ENCODE peak calls at places on chromosomes 11 and 22, in six cellular contexts. One of them, this sample, is unnamed.
A peak's percentile ranks its signal among the peaks of the same experiment; 100 is the strongest.

GRCh38 chr11:126864934-126865333 is 135.6 kb downstream of the KIRREL3 start:
- DNase-seq in lower lobe of right lung: no peak
- DNase-seq in astrocyte of the spinal cord: no peak
- DNase-seq in tibial nerve: no peak
- DNase-seq in ovary: no peak
- DNase-seq in IMR-90: no peak
- DNase-seq in this sample: no peak

GRCh38 chr11:60890696-60891095 is 15.7 kb downstream of the PRPF19 start:
- DNase-seq in lower lobe of right lung: no peak
- DNase-seq in astrocyte of the spinal cord: no peak
- DNase-seq in tibial nerve: no peak
- DNase-seq in ovary: no peak
- DNase-seq in IMR-90: no peak
- DNase-seq in this sample: no peak

GRCh38 chr11:117597083-117597482 is 199.9 kb downstream of the DSCAML1 start:
- DNase-seq in lower lobe of right lung: no peak
- DNase-seq in astrocyte of the spinal cord: peak; percentile 38
- DNase-seq in tibial nerve: no peak
- DNase-seq in ovary: no peak
- DNase-seq in IMR-90: peak; percentile 32
- DNase-seq in this sample: peak; percentile 51

GRCh38 chr22:35230839-35231584 is 26.3 kb upstream of the HMGXB4 start:
- DNase-seq in lower lobe of right lung: no peak
- DNase-seq in astrocyte of the spinal cord: no peak
- DNase-seq in tibial nerve: no peak
- DNase-seq in ovary: no peak
- DNase-seq in IMR-90: no peak
- DNase-seq in this sample: no peak

GRCh38 chr22:39527481-39527961 is 5.0 kb downstream of the RPS19BP1 start:
- DNase-seq in lower lobe of right lung: peak; percentile 50
- DNase-seq in astrocyte of the spinal cord: no peak
- DNase-seq in tibial nerve: no peak
- DNase-seq in ovary: peak; percentile 25
- DNase-seq in IMR-90: peak; percentile 27
- DNase-seq in this sample: no peak

GRCh38 chr22:41966607-41967240 is 2.5 kb upstream of the SEPTIN3 start:
- DNase-seq in lower lobe of right lung: no peak
- DNase-seq in astrocyte of the spinal cord: peak; percentile 85
- DNase-seq in tibial nerve: no peak
- DNase-seq in ovary: no peak
- DNase-seq in IMR-90: peak; percentile 88
- DNase-seq in this sample: peak; percentile 88

GRCh38 chr11:42976636-42977217 is 335.1 kb upstream of the API5 start:
- DNase-seq in lower lobe of right lung: no peak
- DNase-seq in astrocyte of the spinal cord: no peak
- DNase-seq in tibial nerve: no peak
- DNase-seq in ovary: no peak
- DNase-seq in IMR-90: no peak
- DNase-seq in this sample: no peak

GRCh38 chr22:35480143-35480542 is 60.5 kb upstream of the RASD2 start:
- DNase-seq in lower lobe of right lung: no peak
- DNase-seq in astrocyte of the spinal cord: peak; percentile 63
- DNase-seq in tibial nerve: no peak
- DNase-seq in ovary: peak; percentile 41
- DNase-seq in IMR-90: peak; percentile 16
- DNase-seq in this sample: no peak

GRCh38 chr11:77547863-77548551 is 41.7 kb upstream of the AQP11 start:
- DNase-seq in lower lobe of right lung: no peak
- DNase-seq in astrocyte of the spinal cord: peak; percentile 75
- DNase-seq in tibial nerve: no peak
- DNase-seq in ovary: no peak
- DNase-seq in IMR-90: peak; percentile 79
- DNase-seq in this sample: peak; percentile 44

GRCh38 chr11:7077101-7077500 is 11.7 kb upstream of the RBMXL2 start:
- DNase-seq in lower lobe of right lung: no peak
- DNase-seq in astrocyte of the spinal cord: no peak
- DNase-seq in tibial nerve: no peak
- DNase-seq in ovary: no peak
- DNase-seq in IMR-90: no peak
- DNase-seq in this sample: no peak

GRCh38 chr22:40224702-40225101 is 47.0 kb downstream of the TNRC6B start:
- DNase-seq in lower lobe of right lung: no peak
- DNase-seq in astrocyte of the spinal cord: no peak
- DNase-seq in tibial nerve: no peak
- DNase-seq in ovary: no peak
- DNase-seq in IMR-90: peak; percentile 6
- DNase-seq in this sample: no peak

GRCh38 chr11:117841582-117842031 is 17.1 kb upstream of the FXYD2 start:
- DNase-seq in lower lobe of right lung: peak; percentile 32
- DNase-seq in astrocyte of the spinal cord: no peak
- DNase-seq in tibial nerve: no peak
- DNase-seq in ovary: no peak
- DNase-seq in IMR-90: no peak
- DNase-seq in this sample: no peak

DNA sequence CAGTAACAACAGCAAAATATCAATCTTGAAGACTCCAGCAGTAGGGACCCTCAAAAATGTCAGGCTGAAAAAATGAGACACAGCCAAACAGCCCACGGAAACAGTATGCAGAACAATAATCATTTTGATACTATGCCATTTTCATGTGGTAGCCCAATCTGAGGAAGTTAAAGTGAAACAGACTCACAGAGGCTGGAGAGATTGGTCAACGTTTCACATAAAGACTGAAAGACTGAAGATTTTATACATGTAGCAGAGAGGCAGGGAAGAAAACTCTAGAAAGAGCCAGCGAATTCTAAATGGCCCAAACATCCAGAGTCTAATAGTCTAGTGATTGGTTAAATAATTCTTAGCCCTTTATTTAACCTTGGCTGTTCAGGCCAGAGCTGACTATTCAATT is 49.4 kb downstream of the MAML2 start:
- DNase-seq in lower lobe of right lung: no peak
- DNase-seq in astrocyte of the spinal cord: peak; percentile 29
- DNase-seq in tibial nerve: no peak
- DNase-seq in ovary: no peak
- DNase-seq in IMR-90: no peak
- DNase-seq in this sample: no peak
- H3K4me3 ChIP-seq in lower lobe of right lung: no peak overlapping the region
- H3K4me3 ChIP-seq in astrocyte of the spinal cord: no peak overlapping the region
- H3K4me3 ChIP-seq in tibial nerve: no peak overlapping the region
- H3K4me3 ChIP-seq in ovary: no peak overlapping the region
- H3K4me3 ChIP-seq in IMR-90: no peak overlapping the region
- H3K4me3 ChIP-seq in this sample: no peak overlapping the region

GRCh38 chr22:38056969-38057841 is at the start of gene PICK1:
- DNase-seq in lower lobe of right lung: peak; percentile 91
- DNase-seq in astrocyte of the spinal cord: peak; percentile 89
- DNase-seq in tibial nerve: peak; percentile 77
- DNase-seq in ovary: peak; percentile 91
- DNase-seq in IMR-90: peak; percentile 91
- DNase-seq in this sample: peak; percentile 80
- TF ChIP-seq CTCF in lower lobe of right lung: no peak
- TF ChIP-seq CTCF in astrocyte of the spinal cord: no peak
- TF ChIP-seq CTCF in tibial nerve: no peak
- TF ChIP-seq CTCF in ovary: peak; percentile 34
- TF ChIP-seq CTCF in IMR-90: no peak
- TF ChIP-seq CTCF in this sample: no peak

DNA sequence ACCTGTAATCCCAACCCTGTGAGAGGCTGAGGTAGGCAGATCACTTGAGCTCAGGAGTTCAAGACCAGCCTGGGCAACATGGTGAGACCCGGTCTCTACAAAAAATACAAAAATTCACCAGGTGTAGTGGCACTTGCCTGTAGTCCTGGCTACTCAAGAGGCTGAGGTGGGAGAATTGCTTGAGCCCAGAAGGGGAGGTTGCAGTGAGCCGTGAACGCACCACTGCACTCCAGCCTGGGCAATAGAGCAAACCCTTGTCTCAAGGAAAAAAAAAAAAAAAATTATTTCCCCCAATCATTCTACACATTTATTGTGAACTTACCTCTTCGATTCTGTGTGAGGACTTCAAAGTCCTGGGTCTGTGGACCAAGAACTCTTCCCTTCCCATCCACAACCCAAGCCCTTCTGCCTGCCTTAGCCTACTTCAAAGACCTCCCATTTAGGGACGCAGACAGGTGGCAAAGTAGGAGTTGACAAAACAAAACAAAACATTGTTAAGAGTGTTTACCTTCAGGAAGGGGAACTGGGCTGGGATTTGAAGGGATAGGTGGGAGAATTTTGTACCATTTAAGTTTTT is 3.8 kb upstream of the WEE1 start:
- DNase-seq in lower lobe of right lung: no peak
- DNase-seq in astrocyte of the spinal cord: no peak
- DNase-seq in tibial nerve: no peak
- DNase-seq in ovary: no peak
- DNase-seq in IMR-90: no peak
- DNase-seq in this sample: no peak
- H3K4me3 ChIP-seq in lower lobe of right lung: no peak overlapping the region
- H3K4me3 ChIP-seq in astrocyte of the spinal cord: no peak overlapping the region
- H3K4me3 ChIP-seq in tibial nerve: no peak overlapping the region
- H3K4me3 ChIP-seq in ovary: no peak overlapping the region
- H3K4me3 ChIP-seq in IMR-90: no peak overlapping the region
- H3K4me3 ChIP-seq in this sample: no peak overlapping the region

DNA sequence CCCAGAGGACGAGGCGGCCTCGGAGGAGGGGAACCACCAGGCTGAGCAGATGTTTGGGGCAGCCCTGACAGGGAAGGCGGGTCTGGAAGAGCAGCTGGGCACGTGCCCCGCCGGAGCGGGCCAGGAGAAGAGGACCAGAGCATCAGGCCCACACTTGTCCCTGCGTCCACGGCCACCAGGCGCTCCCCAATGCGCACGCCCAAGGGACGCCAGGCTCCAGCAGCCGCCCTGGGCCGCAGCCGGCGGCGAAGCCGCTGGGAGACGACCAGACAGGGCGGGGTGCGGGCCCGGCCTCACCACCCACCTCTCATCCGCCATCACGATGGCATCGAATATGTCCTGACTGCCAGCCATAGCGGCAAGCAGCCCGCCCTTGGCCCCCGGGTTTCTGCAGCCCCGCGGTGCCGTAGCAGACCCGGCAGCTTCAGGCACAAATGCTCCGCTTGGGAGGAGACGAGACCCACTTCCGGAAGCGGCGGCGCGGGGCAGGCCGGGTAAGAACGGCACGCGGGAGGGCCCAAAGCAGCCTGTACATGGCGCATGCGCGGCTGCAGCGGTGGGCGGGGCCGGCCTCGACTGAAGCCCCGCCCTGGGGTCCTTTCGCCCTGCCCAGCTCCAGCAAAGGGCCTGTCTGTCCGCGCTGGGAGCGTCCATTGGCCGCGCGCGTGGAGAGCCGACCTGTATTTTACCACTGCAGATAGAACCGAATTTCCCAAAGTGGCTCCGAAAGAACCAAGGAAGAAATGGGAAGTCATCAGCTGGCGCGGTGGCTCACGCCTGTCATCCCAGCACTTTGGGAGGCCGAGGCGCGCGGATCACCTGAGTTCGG is at the start of gene LTO1:
- DNase-seq in lower lobe of right lung: peak; percentile 98
- DNase-seq in astrocyte of the spinal cord: peak; percentile 97
- DNase-seq in tibial nerve: peak; percentile 92
- DNase-seq in ovary: peak; percentile 98
- DNase-seq in IMR-90: peak; percentile 94
- DNase-seq in this sample: peak; percentile 95
- TF ChIP-seq CTCF in lower lobe of right lung: no peak
- TF ChIP-seq CTCF in astrocyte of the spinal cord: no peak
- TF ChIP-seq CTCF in tibial nerve: no peak
- TF ChIP-seq CTCF in ovary: no peak
- TF ChIP-seq CTCF in IMR-90: no peak
- TF ChIP-seq CTCF in this sample: no peak

GRCh38 chr11:96154802-96155520 is 188.0 kb downstream of the MAML2 start:
- DNase-seq in lower lobe of right lung: no peak
- DNase-seq in astrocyte of the spinal cord: peak; percentile 76
- DNase-seq in tibial nerve: no peak
- DNase-seq in ovary: no peak
- DNase-seq in IMR-90: peak; percentile 80
- DNase-seq in this sample: peak; percentile 50

GRCh38 chr11:96158126-96158525 is 184.9 kb downstream of the MAML2 start:
- DNase-seq in lower lobe of right lung: no peak
- DNase-seq in astrocyte of the spinal cord: no peak
- DNase-seq in tibial nerve: no peak
- DNase-seq in ovary: no peak
- DNase-seq in IMR-90: no peak
- DNase-seq in this sample: no peak

GRCh38 chr11:96157517-96157873 is 185.5 kb downstream of the MAML2 start:
- DNase-seq in lower lobe of right lung: no peak
- DNase-seq in astrocyte of the spinal cord: no peak
- DNase-seq in tibial nerve: no peak
- DNase-seq in ovary: no peak
- DNase-seq in IMR-90: no peak
- DNase-seq in this sample: no peak

GRCh38 chr11:96155627-96156378 is 187.2 kb downstream of the MAML2 start:
- DNase-seq in lower lobe of right lung: peak; percentile 61
- DNase-seq in astrocyte of the spinal cord: peak; percentile 98
- DNase-seq in tibial nerve: peak; percentile 57
- DNase-seq in ovary: peak; percentile 81
- DNase-seq in IMR-90: peak; percentile 97
- DNase-seq in this sample: peak; percentile 95

GRCh38 chr11:96156379-96156722 is 186.6 kb downstream of the MAML2 start:
- DNase-seq in lower lobe of right lung: no peak
- DNase-seq in astrocyte of the spinal cord: no peak
- DNase-seq in tibial nerve: no peak
- DNase-seq in ovary: no peak
- DNase-seq in IMR-90: no peak
- DNase-seq in this sample: no peak
- H3K4me3 ChIP-seq in lower lobe of right lung: no peak overlapping the region
- H3K4me3 ChIP-seq in astrocyte of the spinal cord: no peak overlapping the region
- H3K4me3 ChIP-seq in tibial nerve: peak overlapping the region; percentile 2
- H3K4me3 ChIP-seq in ovary: peak overlapping the region; percentile 10
- H3K4me3 ChIP-seq in IMR-90: peak overlapping the region; percentile 8
- H3K4me3 ChIP-seq in this sample: peak overlapping the region; percentile 7

GRCh38 chr11:74225565-74225964 is 54.5 kb downstream of the PPME1 start:
- DNase-seq in lower lobe of right lung: no peak
- DNase-seq in astrocyte of the spinal cord: no peak
- DNase-seq in tibial nerve: no peak
- DNase-seq in ovary: no peak
- DNase-seq in IMR-90: no peak
- DNase-seq in this sample: no peak

GRCh38 chr11:74232316-74232950 is 61.3 kb downstream of the PPME1 start:
- DNase-seq in lower lobe of right lung: no peak
- DNase-seq in astrocyte of the spinal cord: no peak
- DNase-seq in tibial nerve: no peak
- DNase-seq in ovary: no peak
- DNase-seq in IMR-90: no peak
- DNase-seq in this sample: no peak

GRCh38 chr11:74221816-74222215 is 50.7 kb downstream of the PPME1 start:
- DNase-seq in lower lobe of right lung: no peak
- DNase-seq in astrocyte of the spinal cord: no peak
- DNase-seq in tibial nerve: no peak
- DNase-seq in ovary: no peak
- DNase-seq in IMR-90: peak; percentile 12
- DNase-seq in this sample: no peak

DNA sequence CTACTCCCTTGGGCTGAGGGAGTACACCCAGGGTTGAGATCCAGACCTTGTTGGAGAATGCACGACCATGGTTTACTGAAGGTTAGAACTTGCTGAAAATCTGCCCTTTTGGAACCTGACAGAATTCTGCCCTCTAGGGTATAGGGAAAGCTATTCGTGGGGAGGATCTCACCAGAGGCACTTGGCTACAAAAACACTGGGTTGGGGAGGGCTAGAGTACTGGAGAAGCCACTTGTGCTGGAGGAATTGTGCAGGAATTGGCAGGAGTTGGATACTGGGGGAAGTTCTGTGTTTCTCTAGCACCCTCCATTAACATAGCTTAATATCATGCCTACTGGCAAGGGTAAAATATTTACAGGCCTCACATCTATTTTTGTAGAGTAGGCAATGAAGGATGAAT is 55.8 kb downstream of the PPME1 start:
- DNase-seq in lower lobe of right lung: no peak
- DNase-seq in astrocyte of the spinal cord: no peak
- DNase-seq in tibial nerve: no peak
- DNase-seq in ovary: no peak
- DNase-seq in IMR-90: no peak
- DNase-seq in this sample: no peak
- TF ChIP-seq CTCF in lower lobe of right lung: no peak
- TF ChIP-seq CTCF in astrocyte of the spinal cord: no peak
- TF ChIP-seq CTCF in tibial nerve: no peak
- TF ChIP-seq CTCF in ovary: no peak
- TF ChIP-seq CTCF in IMR-90: no peak
- TF ChIP-seq CTCF in this sample: no peak

This sample was measured in foreskin fibroblast.